ENCODE peak calls at places on chromosomes 1 and 21, in four cellular contexts. Q, H, Y and K are unnamed samples.

GRCh38 chr1:201542166-201543045 is 3.5 kb downstream of the NAV1 start:
- DNase-seq in H (no peak), Q (no peak), Y (no peak), K (no peak)

GRCh38 chr1:91744973-91745648 is 140.8 kb downstream of the TGFBR3 start:
- DNase-seq in H (no peak), Y (no peak), Q (no peak), K (no peak)

GRCh38 chr21:15401331-15401730 is 328.5 kb upstream of the USP25 start:
- DNase-seq in H (no peak), Y (no peak), Q (no peak), K (no peak)

GRCh38 chr1:27016376-27016775 is 3.7 kb upstream of the TENT5B start:
- DNase-seq in Y (no peak), H (no peak), Q (no peak), K (no peak)

GRCh38 chr1:111221633-111222286 is 5.8 kb upstream of the CHI3L2 start:
- DNase-seq in Y (no peak), H (no peak), Q (no peak), K (no peak)

GRCh38 chr21:34131586-34131985 is 58.2 kb downstream of the MRPS6 start:
- DNase-seq in H (no peak), Y (no peak), Q (no peak), K (no peak)

GRCh38 chr1:184152502-184152901 is 101.0 kb downstream of the TSEN15 start:
- DNase-seq in Q (no peak), H (no peak), Y (no peak), K (no peak)

GRCh38 chr1:205003358-205004145 is 39.5 kb upstream of the CNTN2 start:
- DNase-seq in H (no peak), Q (peak), Y (no peak), K (no peak)

GRCh38 chr1:30888391-30888790 is 20.2 kb downstream of the SDC3 start:
- DNase-seq in Q (no peak), Y (no peak), H (no peak), K (no peak)

GRCh38 chr1:208007938-208008342 is 97.0 kb upstream of the CD34 start:
- DNase-seq in Q (no peak), Y (no peak), H (no peak), K (no peak)

GRCh38 chr1:208009303-208009702 is 98.4 kb upstream of the CD34 start:
- DNase-seq in Q (no peak), H (no peak), Y (no peak), K (no peak)

GRCh38 chr1:208010070-208010469 is 99.1 kb upstream of the CD34 start:
- DNase-seq in Y (no peak), H (no peak), Q (no peak), K (no peak)

GRCh38 chr1:208007319-208007937 is 96.5 kb upstream of the CD34 start:
- DNase-seq in Q (no peak), Y (no peak), H (no peak), K (no peak)

GRCh38 chr1:208008534-208008933 is 97.6 kb upstream of the CD34 start:
- DNase-seq in H (no peak), Y (no peak), Q (no peak), K (no peak)
- TF ChIP-seq TEAD4 in H (no peak), Y (no peak), Q (no peak), K (no peak)

DNA sequence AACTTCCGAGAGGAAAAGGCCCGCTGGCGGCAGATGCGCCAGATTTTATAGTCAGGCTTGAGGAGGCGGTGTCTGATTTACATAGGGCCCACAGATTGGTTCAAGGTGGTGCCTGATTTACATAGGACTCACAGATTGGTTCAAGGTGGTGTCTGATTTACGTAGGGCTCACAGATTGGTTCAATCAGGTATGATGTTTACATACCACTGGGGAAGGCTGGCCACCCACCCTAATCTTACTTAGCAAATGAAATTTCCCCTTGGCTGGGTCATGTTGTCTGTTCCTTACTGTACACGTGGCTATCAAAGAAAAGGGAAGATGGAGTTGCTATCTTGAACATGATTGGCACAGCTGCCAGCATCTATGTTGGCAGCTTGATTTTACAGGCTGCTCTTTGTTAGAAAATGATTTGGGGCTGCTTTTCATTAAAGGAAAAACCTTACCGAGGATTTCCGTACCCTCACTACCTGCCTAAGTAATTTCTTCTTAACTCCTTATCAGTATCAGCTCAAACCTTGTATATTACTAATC is 96.3 kb downstream of the SETD4 start:
- DNase-seq in Y (no peak), H (no peak), Q (no peak), K (peak)
- TF ChIP-seq TEAD4 in Y (no peak), H (no peak), Q (no peak), K (no peak)

DNA sequence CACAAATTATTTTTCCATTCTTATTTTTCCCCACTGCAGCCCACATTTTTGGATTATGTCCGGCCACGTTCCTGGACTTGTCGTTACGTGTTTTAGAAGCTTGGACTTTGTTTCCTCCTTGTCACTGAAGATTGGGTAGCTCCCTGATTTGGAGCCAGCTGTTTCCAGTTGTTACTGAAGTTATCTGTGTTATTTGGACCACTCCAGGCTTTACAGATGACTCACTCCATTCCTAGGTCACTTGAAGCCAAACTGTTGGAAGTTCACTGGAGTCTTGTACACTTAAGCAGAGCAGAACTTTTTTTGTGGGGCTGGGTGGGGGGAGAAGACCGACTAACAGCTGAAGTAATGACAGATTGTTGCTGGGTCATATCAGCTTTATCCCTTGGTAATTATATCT is 12.2 kb upstream of the AXDND1 start:
- DNase-seq in Y (no peak), H (no peak), Q (no peak), K (no peak)
- TF ChIP-seq TEAD4 in Y (no peak), H (no peak), Q (no peak), K (no peak)

DNA sequence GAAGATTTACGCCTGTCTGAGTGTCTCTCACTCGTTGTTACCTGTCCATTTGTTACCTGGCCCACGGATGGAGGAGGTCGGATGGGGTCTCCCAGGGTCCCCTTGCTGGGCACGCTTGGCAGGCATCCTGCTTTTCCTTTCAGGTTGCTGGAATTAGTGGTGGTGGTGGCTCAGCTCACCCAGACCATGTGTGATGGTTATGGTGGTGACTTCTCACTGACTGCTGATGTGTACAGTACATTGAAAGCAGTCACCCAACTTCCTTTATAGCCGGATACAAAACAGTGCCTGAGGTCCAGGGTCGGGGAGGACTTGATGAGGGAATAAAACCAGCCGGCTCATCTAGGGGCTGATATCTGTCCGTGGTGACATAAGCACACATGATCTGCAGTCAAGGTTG is 19.5 kb downstream of the MAPKAPK2 start:
- DNase-seq in Q (no peak), H (no peak), Y (no peak), K (no peak)
- TF ChIP-seq TEAD4 in Q (no peak), H (no peak), Y (no peak), K (no peak)

GRCh38 chr1:29239142-29239541 is 2.8 kb downstream of the PTPRU start:
- DNase-seq in H (no peak), Y (no peak), Q (peak), K (no peak)
- TF ChIP-seq TEAD4 in H (no peak), Y (no peak), Q (no peak), K (no peak)

DNA sequence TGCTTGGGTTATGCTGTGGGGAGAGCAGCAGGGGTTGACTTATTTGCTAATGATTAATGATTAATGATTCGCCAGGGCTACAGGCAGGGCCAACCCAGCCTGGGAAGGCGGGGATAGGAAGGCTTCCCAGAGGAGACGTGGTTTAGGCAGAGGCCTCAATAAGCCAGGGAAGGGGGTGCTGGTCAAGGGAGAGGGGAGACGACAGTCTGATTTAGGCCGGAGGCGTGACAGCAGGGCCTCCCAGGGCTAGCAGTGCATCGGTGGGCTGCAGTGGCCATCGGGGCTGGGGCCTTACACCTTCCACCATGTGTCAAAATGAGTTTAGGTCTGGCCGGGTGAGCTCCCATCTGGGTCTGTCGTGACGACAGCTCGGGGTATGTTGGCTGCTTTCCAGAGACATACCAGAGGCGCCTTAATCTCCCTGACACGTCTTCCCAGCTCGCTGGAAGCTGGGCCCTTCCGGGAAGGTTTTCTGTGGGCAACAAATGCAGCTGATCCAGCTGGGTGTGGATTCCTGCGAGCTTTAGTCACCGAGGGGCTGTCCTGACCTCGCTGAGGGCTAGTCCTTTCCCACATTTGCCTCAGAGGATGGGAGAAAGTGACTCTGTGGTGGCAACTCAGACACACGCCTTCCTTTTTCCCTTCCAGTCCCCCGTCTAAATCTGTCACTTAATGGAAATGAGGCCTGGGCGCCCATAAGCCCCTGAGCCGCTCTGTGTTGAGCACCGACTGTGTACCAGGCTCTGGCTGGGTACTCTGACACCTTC is 3.7 kb upstream of the SLC1A7 start:
- DNase-seq in Y (no peak), H (peak), Q (peak), K (no peak)
- TF ChIP-seq TEAD4 in Y (no peak), H (peak), Q (peak), K (no peak)

GRCh38 chr1:211599250-211599649 is 20.3 kb upstream of the SLC30A1 start:
- DNase-seq in H (no peak), Y (no peak), Q (no peak), K (no peak)
- TF ChIP-seq TEAD4 in H (no peak), Y (no peak), Q (no peak), K (no peak)